ENCODE peak calls at places on chromosomes 7 and 10, in ten cellular contexts. U is endothelial cell, B is astrocyte of the spinal cord, N is foreskin fibroblast, C is neural progenitor cell, T is fibroblast of villous mesenchyme, Q is A549, R is thyroid gland, F is lower lobe of right lung, I is PC-3. Z is an unnamed sample.

GRCh38 chr10:124300224-124300623 is 118.5 kb downstream of the OAT start:
- DNase-seq in N (no peak), F (no peak), C (no peak), I (no peak), U (no peak), Q (no peak), T (no peak), R (no peak), B (no peak), Z (no peak)

GRCh38 chr7:151389096-151389767 is 20.6 kb downstream of the WDR86 start:
- DNase-seq in F (peak), T (no peak), Q (no peak), I (no peak), U (no peak), R (no peak), B (no peak), N (no peak), C (no peak), Z (no peak)

GRCh38 chr10:4677296-4678021 is 148.5 kb upstream of the AKR1E2 start:
- DNase-seq in F (no peak), B (peak), R (no peak), T (peak), U (no peak), I (peak), N (peak), C (no peak), Q (peak), Z (peak)

GRCh38 chr7:116393654-116394053 is 105.9 kb upstream of the CAV2 start:
- DNase-seq in T (peak), F (no peak), Q (no peak), I (no peak), C (no peak), B (no peak), U (peak), N (no peak), R (peak), Z (peak)

GRCh38 chr10:59908808-59909143 is 2.4 kb upstream of the CCDC6 start:
- DNase-seq in I (no peak), C (no peak), N (peak), T (no peak), U (no peak), R (no peak), F (no peak), Q (no peak), B (no peak), Z (no peak)

GRCh38 chr10:90579602-90580242 is 278.1 kb downstream of the HTR7 start:
- DNase-seq in C (peak), R (no peak), I (peak), T (peak), B (peak), N (peak), F (no peak), Q (peak), U (peak), Z (peak)

GRCh38 chr10:43195557-43195956 is 57.3 kb downstream of the CSGALNACT2 start:
- DNase-seq in R (no peak), I (no peak), F (peak), B (no peak), Q (no peak), C (no peak), U (no peak), T (no peak), N (no peak), Z (no peak)

GRCh38 chr7:11951909-11952308 is 119.9 kb upstream of the THSD7A start:
- DNase-seq in R (no peak), U (no peak), T (no peak), F (no peak), N (no peak), C (no peak), B (peak), Q (no peak), I (no peak), Z (peak)

GRCh38 chr7:38195804-38196595 is 18.0 kb downstream of the STARD3NL start:
- DNase-seq in C (no peak), N (peak), R (no peak), T (no peak), U (no peak), Q (peak), B (peak), I (no peak), F (no peak), Z (peak)

GRCh38 chr10:85791846-85792532 is 574.6 kb downstream of the GRID1 start:
- DNase-seq in T (no peak), Q (peak), C (peak), B (peak), N (no peak), I (peak), F (no peak), U (no peak), R (no peak), Z (peak)

GRCh38 chr10:99372546-99373271 is 43.6 kb downstream of the CNNM1 start:
- DNase-seq in N (peak), T (peak), Q (no peak), U (no peak), C (no peak), I (no peak), F (no peak), R (no peak), B (no peak), Z (peak)

GRCh38 chr7:17136156-17136555 is 162.3 kb upstream of the AHR start:
- DNase-seq in U (no peak), T (no peak), N (no peak), C (no peak), B (no peak), Q (no peak), F (no peak), I (no peak), R (no peak), Z (no peak)

GRCh38 chr7:36661135-36661840 is 63.0 kb downstream of the AOAH start:
- DNase-seq in C (peak), B (no peak), N (peak), T (peak), U (no peak), I (peak), Q (peak), F (no peak), R (no peak), Z (peak)

GRCh38 chr7:132430863-132431822 is 145.1 kb downstream of the PLXNA4 start:
- DNase-seq in N (peak), I (peak), B (peak), U (no peak), Q (peak), T (peak), F (no peak), C (no peak), R (no peak), Z (peak)

GRCh38 chr7:76505168-76506080 is 4.9 kb upstream of the UPK3B start:
- DNase-seq in T (no peak), I (no peak), Q (no peak), U (no peak), R (no peak), C (peak), B (no peak), F (no peak), N (no peak), Z (no peak)

GRCh38 chr7:101754432-101755159 is 62.8 kb upstream of the CUX1 start:
- DNase-seq in B (peak), N (peak), C (no peak), U (no peak), I (peak), Q (peak), R (peak), F (no peak), T (peak), Z (peak)

GRCh38 chr10:113550365-113550764 is 2.5 kb upstream of the HABP2 start:
- DNase-seq in U (no peak), R (peak), N (no peak), I (peak), F (no peak), T (peak), Q (no peak), B (peak), C (no peak), Z (peak)

GRCh38 chr7:101179780-101180755 is at the start of gene NAT16:
- DNase-seq in C (peak), T (no peak), R (no peak), Q (no peak), B (no peak), F (no peak), N (no peak), I (no peak), U (no peak), Z (no peak)

GRCh38 chr10:91389636-91390512 is 20.3 kb upstream of the HECTD2 start:
- DNase-seq in I (peak), U (no peak), B (peak), T (peak), Q (peak), C (peak), N (peak), F (no peak), R (no peak), Z (peak)

GRCh38 chr7:41188163-41189130 is 514.4 kb downstream of the INHBA start:
- DNase-seq in I (peak), T (peak), B (peak), N (peak), R (no peak), C (no peak), F (no peak), Q (no peak), U (no peak), Z (peak)

GRCh38 chr7:143499743-143500348 is 22.2 kb downstream of the TAS2R41 start:
- DNase-seq in I (no peak), F (no peak), N (no peak), T (peak), Q (no peak), C (no peak), R (no peak), U (no peak), B (no peak), Z (no peak)

GRCh38 chr7:91242097-91242846 is 22.0 kb upstream of the FZD1 start:
- DNase-seq in T (peak), U (no peak), F (no peak), B (peak), R (no peak), C (no peak), Q (no peak), I (peak), N (peak), Z (peak)

GRCh38 chr7:91089382-91089963 is 174.8 kb upstream of the FZD1 start:
- DNase-seq in B (peak), N (no peak), U (no peak), T (peak), C (peak), Q (peak), F (no peak), R (peak), I (peak), Z (peak)

GRCh38 chr10:128995676-128996075 is 471.4 kb upstream of the MGMT start:
- DNase-seq in U (no peak), B (no peak), T (no peak), F (no peak), R (no peak), I (no peak), N (no peak), C (no peak), Q (no peak), Z (no peak)

GRCh38 chr7:504221-505081 is 15.2 kb downstream of the PDGFA start:
- DNase-seq in R (no peak), F (peak), Q (no peak), C (no peak), N (no peak), I (no peak), B (no peak), U (no peak), T (no peak), Z (no peak)

GRCh38 chr7:128718967-128719642 is 20.1 kb upstream of the CALU start:
- DNase-seq in B (no peak), I (no peak), T (no peak), C (no peak), Q (no peak), F (no peak), N (no peak), U (no peak), R (no peak), Z (no peak)

GRCh38 chr7:121046893-121047468 is 58.5 kb downstream of the CPED1 start:
- DNase-seq in U (no peak), B (no peak), T (peak), N (no peak), C (no peak), Q (no peak), R (no peak), I (peak), F (no peak), Z (no peak)

GRCh38 chr10:100600218-100600617 is 64.5 kb downstream of the HIF1AN start:
- DNase-seq in F (no peak), I (peak), C (no peak), B (no peak), R (no peak), U (no peak), Q (no peak), T (no peak), N (no peak), Z (peak)

GRCh38 chr10:101493782-101494281 is 94.2 kb downstream of the POLL start:
- DNase-seq in F (no peak), C (no peak), I (no peak), B (no peak), R (no peak), U (no peak), T (no peak), Q (no peak), N (no peak), Z (no peak)

GRCh38 chr7:114822131-114822530 is 99.8 kb upstream of the MDFIC start:
- DNase-seq in F (no peak), B (no peak), I (no peak), Q (no peak), C (no peak), R (no peak), U (no peak), N (no peak), T (no peak), Z (no peak)

GRCh38 chr7:114822844-114823243 is 99.0 kb upstream of the MDFIC start:
- DNase-seq in R (no peak), B (no peak), C (no peak), T (no peak), I (peak), Q (no peak), U (no peak), N (no peak), F (no peak), Z (no peak)

GRCh38 chr7:114820993-114821945 is 100.6 kb upstream of the MDFIC start:
- DNase-seq in N (peak), T (peak), Q (no peak), F (no peak), U (no peak), R (peak), I (no peak), C (no peak), B (no peak), Z (no peak)

GRCh38 chr7:114823290-114823689 is 98.6 kb upstream of the MDFIC start:
- DNase-seq in C (no peak), N (peak), Q (no peak), B (peak), F (no peak), R (no peak), I (peak), U (no peak), T (no peak), Z (peak)

GRCh38 chr7:114825423-114825951 is 96.4 kb upstream of the MDFIC start:
- DNase-seq in Q (peak), I (no peak), U (no peak), F (no peak), R (no peak), C (peak), B (no peak), N (no peak), T (no peak), Z (no peak)
- TF ChIP-seq CTCF in Q (no peak), I (no peak), U (no peak), F (no peak), R (no peak), C (peak), B (no peak), N (no peak), T (peak), Z (no peak)

GRCh38 chr10:11856089-11856488 is 32.9 kb downstream of the PROSER2 start:
- DNase-seq in I (no peak), C (no peak), B (no peak), U (no peak), N (no peak), Q (no peak), F (no peak), R (no peak), T (no peak), Z (no peak)

GRCh38 chr10:11851910-11852309 is 28.8 kb downstream of the PROSER2 start:
- DNase-seq in F (no peak), T (no peak), Q (no peak), I (no peak), B (no peak), N (no peak), U (no peak), R (no peak), C (no peak), Z (no peak)

GRCh38 chr10:11856678-11857077 is 33.5 kb downstream of the PROSER2 start:
- DNase-seq in F (no peak), C (no peak), R (no peak), T (no peak), U (no peak), Q (no peak), B (no peak), I (no peak), N (no peak), Z (no peak)

GRCh38 chr10:11854301-11854700 is 31.1 kb downstream of the PROSER2 start:
- DNase-seq in I (no peak), B (no peak), R (no peak), Q (no peak), N (no peak), T (no peak), C (no peak), U (no peak), F (no peak), Z (no peak)

DNA sequence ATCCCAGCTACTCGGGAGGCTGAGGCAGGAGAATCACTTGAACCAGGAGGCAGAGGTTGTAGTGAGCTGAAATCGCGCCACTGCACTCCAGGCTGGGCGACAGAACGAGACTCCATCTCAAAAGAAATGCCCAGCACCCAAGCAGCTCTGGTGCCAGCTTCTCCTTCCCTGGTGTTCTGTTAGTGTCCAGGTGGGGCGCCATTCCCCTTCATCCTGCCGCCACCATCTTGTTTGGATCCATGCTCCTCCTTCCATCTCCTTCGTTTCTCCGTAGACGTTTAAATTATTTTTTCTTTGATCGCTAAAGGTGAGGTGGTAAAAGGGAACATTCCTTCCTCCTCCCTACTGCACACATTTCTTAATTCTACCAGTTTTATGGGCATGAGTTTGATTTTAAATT is 30.3 kb downstream of the PROSER2 start:
- DNase-seq in C (no peak), N (no peak), F (no peak), I (no peak), R (no peak), B (no peak), U (no peak), Q (peak), T (no peak), Z (no peak)
- TF ChIP-seq CTCF in C (peak), N (no peak), F (peak), I (peak), R (no peak), B (no peak), U (peak), Q (no peak), T (peak), Z (peak)

DNA sequence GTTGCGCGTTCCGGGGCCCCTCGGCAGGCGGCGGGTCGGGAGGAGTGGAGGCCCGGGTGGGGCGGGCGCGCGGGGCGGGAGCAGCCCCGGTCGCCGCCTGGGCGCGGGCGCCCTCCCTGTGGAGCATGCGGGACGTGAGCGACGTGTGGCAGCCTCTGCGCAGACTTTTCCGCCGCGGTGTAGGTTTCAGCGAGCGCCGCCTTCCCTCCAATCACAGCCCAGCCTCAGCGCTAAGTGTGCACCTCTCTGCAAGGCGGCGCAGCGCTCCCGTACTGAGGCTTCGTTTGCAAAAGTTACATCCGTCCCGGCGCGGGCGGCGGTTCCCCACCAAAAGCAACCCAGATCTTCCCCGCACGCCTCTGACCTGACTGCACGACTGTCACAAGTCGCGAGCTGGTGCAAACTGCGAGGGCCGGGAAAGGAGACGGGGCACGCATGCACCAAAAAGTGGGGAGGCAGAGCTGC is 1.2 kb upstream of the PFKFB3 start:
- DNase-seq in B (peak), N (peak), R (peak), C (peak), I (peak), F (peak), Q (peak), T (peak), U (peak), Z (peak)
- TF ChIP-seq CTCF in B (no peak), N (no peak), R (no peak), C (no peak), I (no peak), F (no peak), Q (no peak), T (peak), U (no peak), Z (no peak)

GRCh38 chr10:69863580-69863979 is 61.9 kb downstream of the COL13A1 start:
- DNase-seq in Q (no peak), U (no peak), C (no peak), R (no peak), F (no peak), N (no peak), T (peak), I (peak), B (peak), Z (peak)

GRCh38 chr10:69862882-69863530 is 61.3 kb downstream of the COL13A1 start:
- DNase-seq in B (no peak), U (no peak), N (no peak), I (peak), C (no peak), Q (no peak), T (no peak), R (no peak), F (no peak), Z (no peak)

GRCh38 chr10:69860290-69860689 is 58.6 kb downstream of the COL13A1 start:
- DNase-seq in T (no peak), Q (no peak), F (no peak), B (no peak), I (no peak), R (no peak), C (no peak), U (no peak), N (no peak), Z (no peak)

GRCh38 chr10:69864321-69864720 is 62.6 kb downstream of the COL13A1 start:
- DNase-seq in F (no peak), I (peak), Q (peak), T (peak), B (peak), U (no peak), C (no peak), R (no peak), N (peak), Z (peak)

DNA sequence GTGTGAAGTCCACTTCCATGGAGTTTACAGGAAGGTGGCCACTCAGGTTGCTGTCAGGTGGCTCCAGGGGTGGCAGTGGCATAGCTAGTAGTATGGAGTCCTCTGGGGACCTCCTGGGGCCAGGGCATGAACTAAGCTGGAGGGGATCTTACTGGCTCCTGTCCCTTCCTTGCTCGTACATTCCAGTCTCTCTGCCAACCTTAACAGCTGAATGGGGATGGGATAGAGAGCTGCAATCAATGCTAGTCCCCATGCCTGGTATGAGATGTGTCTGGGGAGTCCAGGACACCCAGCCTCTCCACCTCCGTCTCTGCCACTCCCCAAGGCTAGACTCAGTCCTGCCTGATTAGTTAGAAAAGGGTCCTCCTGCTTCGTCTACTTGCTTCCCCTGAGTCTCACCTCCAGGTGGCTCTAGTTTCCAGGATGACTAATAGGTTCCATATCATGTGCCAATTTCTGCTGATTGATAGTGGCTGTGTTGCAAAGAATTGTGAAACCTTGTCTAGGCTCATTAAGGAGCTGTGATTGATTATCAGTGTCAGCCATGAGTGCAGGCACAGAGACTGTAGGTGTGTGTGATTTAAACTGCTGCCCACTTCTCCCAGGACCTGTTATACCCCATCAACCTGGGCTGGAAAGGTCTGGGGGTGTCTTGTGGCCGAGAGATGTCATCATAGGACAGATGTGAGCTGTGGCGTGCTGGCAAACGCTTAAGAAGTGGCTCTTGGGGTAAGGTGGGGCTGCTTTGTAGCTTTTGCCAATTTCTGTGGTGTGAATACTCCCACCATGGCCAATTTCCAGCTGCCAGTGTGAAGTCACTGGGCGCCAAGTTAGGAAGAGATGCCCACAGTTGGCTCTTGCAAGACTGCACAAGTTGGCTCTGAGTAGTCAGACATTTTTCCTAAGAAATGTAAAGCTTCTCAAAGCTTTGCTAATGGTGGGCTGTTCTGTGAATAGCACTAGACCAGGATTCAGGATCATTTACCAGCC is 59.8 kb downstream of the COL13A1 start:
- DNase-seq in N (peak), F (no peak), U (no peak), Q (peak), R (peak), I (peak), C (no peak), B (peak), T (peak), Z (peak)
- TF ChIP-seq CTCF in N (peak), F (no peak), U (no peak), Q (peak), R (no peak), I (peak), C (peak), B (peak), T (peak), Z (peak)